ENCODE peak calls at places on chromosome 3, in ten cellular contexts. B is tibial artery, F is cerebellar nuclear complex, U is T-helper 1 cell, O is pons, G is GM23248, V is SK-MEL-5, M is B cell, D is ELF-1, W is iPS-NIHi11. T is an unnamed sample.

GRCh38 chr3:34421762-34422161 is 623.3 kb downstream of the PDCD6IP start:
- DNase-seq in B (no peak), F (no peak), U (no peak), O (no peak), G (no peak), V (no peak), M (no peak), D (no peak), W (no peak), T (no peak)

GRCh38 chr3:185335799-185336198 is 27.1 kb upstream of the MAP3K13 start:
- DNase-seq in B (no peak), F (no peak), U (no peak), O (no peak), G (peak), V (peak), M (no peak), D (no peak), W (no peak), T (no peak)

GRCh38 chr3:124298951-124299350 is 307.0 kb upstream of the ROPN1 start:
- DNase-seq in B (no peak), F (no peak), U (no peak), O (no peak), G (no peak), V (no peak), M (no peak), D (peak), W (peak), T (no peak)

GRCh38 chr3:129950318-129951046 is 24.0 kb upstream of the TRH start:
- DNase-seq in B (no peak), F (no peak), U (no peak), O (peak), G (no peak), V (no peak), M (no peak), D (no peak), W (no peak), T (no peak)

GRCh38 chr3:16474920-16475319 is 38.6 kb downstream of the RFTN1 start:
- DNase-seq in B (no peak), F (no peak), U (no peak), O (no peak), G (peak), V (no peak), M (no peak), D (no peak), W (no peak), T (no peak)

GRCh38 chr3:177439729-177440269 is 242.5 kb upstream of the TBL1XR1 start:
- DNase-seq in B (no peak), F (no peak), U (no peak), O (no peak), G (no peak), V (no peak), M (no peak), D (no peak), W (no peak), T (no peak)

GRCh38 chr3:42655331-42655888 is 1.9 kb downstream of the ZBTB47 start:
- DNase-seq in B (peak), F (no peak), U (no peak), O (peak), G (peak), V (no peak), M (no peak), D (peak), W (peak), T (no peak)

GRCh38 chr3:99681512-99681911 is 43.1 kb downstream of the COL8A1 start:
- DNase-seq in B (no peak), F (no peak), U (no peak), O (no peak), G (no peak), V (no peak), M (no peak), D (no peak), W (no peak), T (no peak)

GRCh38 chr3:193656445-193656844 is 63.4 kb downstream of the OPA1 start:
- DNase-seq in B (no peak), F (no peak), U (no peak), O (no peak), G (no peak), V (no peak), M (no peak), D (no peak), W (no peak), T (no peak)

GRCh38 chr3:110165753-110166152 is 828.4 kb upstream of the DPPA4 start:
- DNase-seq in B (no peak), F (no peak), U (no peak), O (no peak), G (no peak), V (no peak), M (no peak), D (peak), W (peak), T (no peak)

GRCh38 chr3:126159476-126159875 is 20.9 kb downstream of the ALDH1L1 start:
- DNase-seq in B (no peak), F (no peak), U (no peak), O (no peak), G (no peak), V (no peak), M (no peak), D (no peak), W (no peak), T (no peak)

T was measured in brain pericyte.